ENCODE peak calls at places on chromosomes 11 and 22, in seven cellular contexts. R is psoas muscle; N is epithelial cell of prostate; S is heart left ventricle; U is non-pigmented ciliary epithelial cell; H is stimulated activated CD8-positive, alpha-beta memory T cell treated with anti-CD3 and anti-CD28 coated beads, Interleukin-15, amount 100 ng/mL, for 4 hours; I is A172. L is an unnamed sample.

GRCh38 chr11:104198576-104198975 is 34.6 kb upstream of the PDGFD start:
- DNase-seq in R (no peak), N (no peak), S (no peak), U (no peak), H (no peak), I (no peak), L (peak; percentile 25)

GRCh38 chr11:12707500-12707880 is 33.3 kb downstream of the TEAD1 start:
- DNase-seq in R (no peak), N (no peak), S (no peak), U (no peak), H (no peak), I (no peak), L (no peak)

GRCh38 chr22:50675553-50676199 is 3.1 kb downstream of the SHANK3 start:
- DNase-seq in R (no peak), N (no peak), S (no peak), U (no peak), H (no peak), I (no peak), L (no peak)

GRCh38 chr11:725624-726202 is 19.7 kb downstream of the EPS8L2 start:
- DNase-seq in R (peak; percentile 19), N (no peak), S (no peak), U (no peak), H (no peak), I (no peak), L (no peak)

GRCh38 chr11:40293655-40294342 is 1165.7 kb downstream of the LRRC4C start:
- DNase-seq in R (peak; percentile 47), N (peak; percentile 22), S (peak; percentile 35), U (peak; percentile 68), H (no peak), I (peak; percentile 31), L (peak; percentile 66)

GRCh38 chr11:92376680-92377079 is 152.1 kb downstream of the FAT3 start:
- DNase-seq in R (no peak), N (no peak), S (no peak), U (no peak), H (no peak), I (no peak), L (no peak)

GRCh38 chr11:12704049-12704448 is 29.8 kb downstream of the TEAD1 start:
- DNase-seq in R (no peak), N (no peak), S (no peak), U (no peak), H (no peak), I (no peak), L (no peak)

GRCh38 chr11:7353100-7353499 is 101.4 kb downstream of the SYT9 start:
- DNase-seq in R (no peak), N (no peak), S (no peak), U (no peak), H (no peak), I (no peak), L (no peak)

GRCh38 chr22:41801886-41802285 is 1.4 kb downstream of the CCDC134 start:
- DNase-seq in R (no peak), N (no peak), S (no peak), U (no peak), H (no peak), I (no peak), L (no peak)

GRCh38 chr11:8234425-8234821 is 29.3 kb downstream of the LMO1 start:
- DNase-seq in R (no peak), N (no peak), S (peak; percentile 39), U (no peak), H (no peak), I (peak; percentile 79), L (no peak)

GRCh38 chr11:116782728-116783127 is 5.1 kb downstream of the ZPR1 start:
- DNase-seq in R (no peak), N (no peak), S (no peak), U (no peak), H (no peak), I (no peak), L (no peak)

GRCh38 chr11:2788751-2789140 is 89.0 kb upstream of the KCNQ1OT1 start:
- DNase-seq in R (peak; percentile 8), N (no peak), S (peak; percentile 16), U (no peak), H (no peak), I (no peak), L (no peak)

GRCh38 chr11:118886681-118887111 is 3.0 kb downstream of the CXCR5 start:
- DNase-seq in R (no peak), N (no peak), S (no peak), U (no peak), H (no peak), I (no peak), L (no peak)

GRCh38 chr22:17726561-17727243 is 47.6 kb downstream of the BID start:
- DNase-seq in R (no peak), N (no peak), S (peak; percentile 67), U (no peak), H (no peak), I (no peak), L (no peak)